ENCODE peak calls at places on chromosomes 13 and 19, in eight cellular contexts. S, C, A, M, X, I, B and H are unnamed samples.

GRCh38 chr13:47397739-47398138 is 500.9 kb upstream of the HTR2A start:
- DNase-seq in S (no peak), C (no peak), A (peak), M (no peak), X (peak), I (no peak), B (no peak), H (no peak)

GRCh38 chr13:64239372-64239771 is 2823.7 kb upstream of the PCDH20 start:
- DNase-seq in S (no peak), C (no peak), A (peak), M (no peak), X (peak), I (no peak), B (no peak), H (no peak)

GRCh38 chr19:38206006-38206745 is 17.8 kb downstream of the DPF1 start:
- DNase-seq in S (no peak), C (no peak), A (no peak), M (no peak), X (no peak), I (no peak), B (no peak), H (no peak)

GRCh38 chr13:97434417-97435296 is 688 bp downstream of the RAP2A start:
- DNase-seq in S (peak), C (peak), A (peak), M (peak), X (no peak), I (peak), B (peak), H (peak)

GRCh38 chr13:113853518-113854237 is 10.2 kb downstream of the GAS6 start:
- DNase-seq in S (peak), C (peak), A (no peak), M (no peak), X (no peak), I (no peak), B (no peak), H (no peak)

GRCh38 chr19:664913-665443 is 2.0 kb upstream of the RNF126 start:
- DNase-seq in S (peak), C (peak), A (peak), M (peak), X (peak), I (peak), B (peak), H (peak)

GRCh38 chr13:78660130-78660857 is 1.3 kb upstream of the OBI1 start:
- DNase-seq in S (no peak), C (no peak), A (no peak), M (peak), X (no peak), I (no peak), B (no peak), H (peak)

GRCh38 chr19:41641879-41642485 is 15.1 kb upstream of the CEACAM4 start:
- DNase-seq in S (no peak), C (peak), A (peak), M (peak), X (peak), I (peak), B (peak), H (peak)

GRCh38 chr13:21075303-21076264 is 14.2 kb upstream of the LATS2 start:
- DNase-seq in S (no peak), C (no peak), A (no peak), M (peak), X (no peak), I (peak), B (peak), H (peak)

GRCh38 chr13:18949970-18950369 is 231.7 kb downstream of the TUBA3C start:
- DNase-seq in S (no peak), C (no peak), A (no peak), M (no peak), X (no peak), I (no peak), B (no peak), H (no peak)

GRCh38 chr13:112619730-112620639 is 32.0 kb upstream of the TUBGCP3 start:
- DNase-seq in S (no peak), C (no peak), A (peak), M (no peak), X (peak), I (peak), B (peak), H (peak)

GRCh38 chr13:22883262-22883840 is 297.4 kb upstream of the SGCG start:
- DNase-seq in S (no peak), C (no peak), A (no peak), M (no peak), X (no peak), I (no peak), B (no peak), H (no peak)

GRCh38 chr13:73059460-73060250 is 850 bp downstream of the KLF5 start:
- DNase-seq in S (peak), C (peak), A (no peak), M (no peak), X (no peak), I (peak), B (peak), H (peak)

GRCh38 chr13:36526897-36527296 is 94.6 kb downstream of the CCNA1 start:
- DNase-seq in S (no peak), C (no peak), A (no peak), M (no peak), X (no peak), I (no peak), B (no peak), H (no peak)

GRCh38 chr19:3969435-3970312 is 1.2 kb downstream of the DAPK3 start:
- DNase-seq in S (no peak), C (peak), A (peak), M (no peak), X (peak), I (no peak), B (peak), H (peak)
- TF ChIP-seq CTCF in S (peak), C (no peak), A (peak), M (peak), X (no peak), I (peak), B (peak), H (no peak)

GRCh38 chr13:75432045-75432444 is 49.9 kb downstream of the TBC1D4 start:
- DNase-seq in S (no peak), C (no peak), A (no peak), M (no peak), X (no peak), I (no peak), B (no peak), H (no peak)
- TF ChIP-seq CTCF in S (no peak), C (no peak), A (no peak), M (no peak), X (no peak), I (no peak), B (no peak), H (no peak)

GRCh38 chr19:51110666-51110971 is 2.4 kb upstream of the CTU1 start:
- DNase-seq in S (no peak), C (no peak), A (no peak), M (no peak), X (no peak), I (no peak), B (no peak), H (no peak)

GRCh38 chr19:51108066-51108804 is at the start of gene CTU1:
- DNase-seq in S (peak), C (peak), A (peak), M (peak), X (peak), I (peak), B (peak), H (peak)

GRCh38 chr19:51107406-51108065 is 673 bp downstream of the CTU1 start:
- DNase-seq in S (no peak), C (no peak), A (peak), M (no peak), X (peak), I (no peak), B (no peak), H (peak)

GRCh38 chr19:51111606-51112005 is 3.4 kb upstream of the CTU1 start:
- DNase-seq in S (no peak), C (no peak), A (no peak), M (no peak), X (no peak), I (no peak), B (peak), H (peak)

DNA sequence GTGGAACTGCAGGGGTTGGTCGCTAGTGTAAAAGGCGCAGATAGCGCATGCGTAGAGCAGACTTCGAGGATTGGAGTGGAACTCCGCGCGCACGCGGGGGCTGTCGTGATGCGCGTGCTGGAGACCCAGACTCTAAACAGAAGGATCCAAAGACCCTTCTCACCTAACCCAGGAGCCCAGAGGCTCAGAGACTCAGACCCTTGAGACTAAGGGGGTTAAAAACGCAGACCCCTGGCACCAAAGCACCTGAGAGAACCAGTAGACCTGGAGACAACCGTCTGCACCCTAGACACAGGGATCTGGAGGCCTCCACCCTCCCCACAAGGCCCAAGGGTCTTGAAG is 567 bp upstream of the CTU1 start:
- DNase-seq in S (no peak), C (no peak), A (no peak), M (no peak), X (no peak), I (no peak), B (no peak), H (no peak)
- TF ChIP-seq CTCF in S (no peak), C (no peak), A (no peak), M (no peak), X (no peak), I (no peak), B (no peak), H (no peak)

GRCh38 chr13:26095338-26095737 is 43.5 kb upstream of the SHISA2 start:
- DNase-seq in S (no peak), C (no peak), A (no peak), M (no peak), X (no peak), I (no peak), B (no peak), H (no peak)
- TF ChIP-seq CTCF in S (no peak), C (no peak), A (no peak), M (no peak), X (no peak), I (no peak), B (no peak), H (no peak)

DNA sequence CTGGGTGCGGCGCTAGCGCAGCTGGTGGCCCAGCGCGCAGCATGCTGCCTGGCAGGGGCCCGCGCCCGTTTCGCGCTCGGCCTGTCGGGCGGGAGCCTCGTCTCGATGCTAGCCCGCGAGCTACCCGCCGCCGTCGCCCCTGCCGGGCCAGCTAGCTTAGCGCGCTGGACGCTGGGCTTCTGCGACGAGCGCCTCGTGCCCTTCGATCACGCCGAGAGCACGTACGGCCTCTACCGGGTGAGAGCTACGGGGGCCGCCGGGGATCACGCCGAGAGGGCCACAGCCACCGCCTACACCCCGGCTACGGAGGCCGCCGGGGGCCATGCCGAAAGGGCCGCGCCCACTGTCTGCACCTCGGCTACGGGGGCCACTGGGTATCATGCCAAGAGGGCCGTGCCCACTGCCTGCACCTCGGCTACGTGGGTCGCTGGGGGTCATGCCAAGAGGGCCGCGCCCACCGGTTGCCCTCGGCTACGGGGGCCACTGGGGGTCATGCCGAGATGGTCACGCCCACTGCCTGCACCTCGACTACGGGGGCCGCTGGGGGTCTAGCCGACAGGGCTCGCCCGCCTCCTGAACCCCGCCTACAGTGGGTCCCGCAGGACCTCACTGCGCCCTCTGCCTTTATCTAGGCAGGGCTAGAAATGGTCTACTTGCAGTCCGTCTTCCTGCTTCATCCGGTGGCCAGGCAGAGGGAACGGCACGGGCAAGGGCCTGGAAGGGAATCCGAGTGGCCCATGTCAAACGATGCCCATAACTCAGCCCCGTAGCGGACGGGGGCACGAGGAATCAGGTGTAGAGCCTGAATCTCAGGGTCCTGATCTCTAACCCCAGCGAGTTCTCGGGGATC is 500 bp downstream of the PGLS start:
- DNase-seq in S (peak), C (peak), A (peak), M (peak), X (peak), I (peak), B (peak), H (peak)
- TF ChIP-seq CTCF in S (no peak), C (no peak), A (no peak), M (peak), X (no peak), I (no peak), B (no peak), H (no peak)

GRCh38 chr13:29591310-29591709 is 4.2 kb downstream of the SLC7A1 start:
- DNase-seq in S (no peak), C (no peak), A (no peak), M (no peak), X (no peak), I (no peak), B (no peak), H (no peak)

GRCh38 chr13:29587645-29588044 is 7.8 kb downstream of the SLC7A1 start:
- DNase-seq in S (no peak), C (no peak), A (peak), M (no peak), X (no peak), I (no peak), B (no peak), H (no peak)

GRCh38 chr13:29593605-29594297 is 1.7 kb downstream of the SLC7A1 start:
- DNase-seq in S (no peak), C (no peak), A (no peak), M (no peak), X (no peak), I (no peak), B (no peak), H (no peak)

GRCh38 chr13:29589234-29589633 is 6.3 kb downstream of the SLC7A1 start:
- DNase-seq in S (no peak), C (no peak), A (peak), M (no peak), X (no peak), I (no peak), B (peak), H (no peak)

DNA sequence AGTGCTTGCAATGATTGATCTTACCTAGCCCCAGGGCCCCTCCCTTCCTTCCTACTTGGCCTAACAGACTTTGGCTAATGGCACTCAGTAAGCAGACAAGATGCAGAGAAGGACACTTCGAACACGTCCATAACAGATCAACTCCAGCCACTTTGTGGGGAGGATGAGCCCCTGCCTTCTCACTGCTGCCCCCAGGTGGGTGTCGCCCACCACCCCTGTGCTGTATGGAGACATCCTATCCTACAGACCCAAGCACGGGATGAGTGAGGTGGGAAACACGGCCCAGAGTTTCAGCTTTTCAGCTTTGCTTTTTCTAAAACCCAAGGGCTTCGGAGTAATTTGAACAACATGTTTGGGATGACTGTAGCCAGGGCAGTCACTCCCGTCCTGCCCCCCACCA is 5.5 kb downstream of the SLC7A1 start:
- DNase-seq in S (no peak), C (no peak), A (no peak), M (no peak), X (no peak), I (no peak), B (no peak), H (peak)
- TF ChIP-seq CTCF in S (no peak), C (no peak), A (no peak), M (peak), X (no peak), I (peak), B (no peak), H (peak)

DNA sequence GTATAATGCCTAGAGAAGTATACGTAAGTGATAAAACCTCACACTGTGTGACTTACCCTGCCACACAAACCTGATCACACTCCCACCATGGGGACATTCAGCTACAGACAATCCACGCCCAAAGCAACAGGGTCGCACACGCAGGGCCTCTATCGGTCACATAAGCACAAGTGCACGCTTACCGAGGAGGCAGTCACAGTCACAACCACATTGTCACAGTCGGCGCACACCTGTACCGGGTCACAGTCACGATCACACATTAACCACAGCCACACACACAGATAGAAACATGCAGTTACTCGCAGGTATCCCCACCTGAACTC is 584 bp downstream of the ZNF566 start:
- DNase-seq in S (no peak), C (no peak), A (no peak), M (peak), X (no peak), I (no peak), B (no peak), H (no peak)
- TF ChIP-seq CTCF in S (no peak), C (no peak), A (no peak), M (no peak), X (no peak), I (no peak), B (no peak), H (no peak)

GRCh38 chr19:47432091-47432490 is 12.8 kb upstream of the MEIS3 start:
- DNase-seq in S (no peak), C (no peak), A (no peak), M (no peak), X (no peak), I (no peak), B (no peak), H (no peak)

GRCh38 chr19:47432499-47432898 is 13.2 kb upstream of the MEIS3 start:
- DNase-seq in S (no peak), C (no peak), A (no peak), M (no peak), X (no peak), I (no peak), B (no peak), H (no peak)

GRCh38 chr19:47428177-47428894 is 9.0 kb upstream of the MEIS3 start:
- DNase-seq in S (peak), C (peak), A (peak), M (peak), X (peak), I (peak), B (peak), H (peak)

GRCh38 chr19:47429140-47429793 is 9.9 kb upstream of the MEIS3 start:
- DNase-seq in S (no peak), C (no peak), A (no peak), M (no peak), X (no peak), I (no peak), B (peak), H (no peak)

DNA sequence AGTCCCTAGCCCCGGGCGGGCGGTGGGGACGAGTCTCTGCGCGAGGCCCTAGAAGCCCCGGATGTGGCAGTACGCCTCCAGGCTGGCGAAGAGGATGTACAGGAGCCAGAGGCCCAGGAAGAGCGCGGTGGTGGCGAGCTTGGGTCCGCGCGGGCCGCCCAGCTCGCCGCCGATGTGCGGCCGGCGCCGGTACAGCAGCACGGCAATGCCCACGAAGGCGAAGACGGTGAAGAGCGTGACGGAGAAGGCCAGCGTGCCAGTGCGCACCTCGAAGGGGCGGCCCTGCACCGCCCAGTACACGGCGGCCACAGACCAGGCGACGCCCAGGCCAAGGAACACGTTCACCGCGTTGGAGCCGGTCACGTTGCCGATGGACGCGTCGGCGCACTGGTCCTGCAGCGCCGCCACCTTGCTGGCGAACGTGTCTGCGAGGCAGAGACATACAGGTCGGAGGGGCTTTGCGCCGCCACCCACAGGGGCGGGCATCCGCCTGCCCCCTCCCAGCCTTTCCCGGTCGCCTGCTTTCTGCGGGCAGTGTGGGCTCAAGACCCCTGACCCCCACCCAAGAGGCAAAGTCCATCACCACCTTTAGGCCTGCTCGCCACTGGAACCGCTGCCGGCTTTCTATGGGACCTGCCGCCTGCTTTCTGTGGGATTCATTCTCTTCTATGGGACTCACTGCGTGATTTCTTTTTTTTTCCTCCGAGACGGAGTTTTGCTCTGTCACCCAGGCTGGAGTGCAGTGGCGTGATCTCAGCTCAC is 10.9 kb upstream of the MEIS3 start:
- DNase-seq in S (peak), C (no peak), A (peak), M (no peak), X (no peak), I (no peak), B (peak), H (no peak)
- TF ChIP-seq CTCF in S (peak), C (peak), A (no peak), M (no peak), X (peak), I (peak), B (peak), H (peak)

GRCh38 chr19:23286477-23286876 is 36.3 kb upstream of the ZNF724 start:
- DNase-seq in S (no peak), C (no peak), A (no peak), M (peak), X (no peak), I (no peak), B (no peak), H (no peak)
- TF ChIP-seq CTCF in S (no peak), C (no peak), A (no peak), M (peak), X (no peak), I (peak), B (peak), H (peak)

GRCh38 chr13:38641164-38641948 is 45.5 kb upstream of the FREM2 start:
- DNase-seq in S (no peak), C (no peak), A (no peak), M (peak), X (no peak), I (no peak), B (no peak), H (no peak)
- TF ChIP-seq CTCF in S (no peak), C (no peak), A (peak), M (peak), X (no peak), I (peak), B (peak), H (peak)